ENCODE peak calls at places on chromosomes 2 and 18, in five cellular contexts. One of them, this sample, is unnamed.

GRCh38 chr2:165563468-165564225 is 94.1 kb downstream of the CSRNP3 start:
- DNase-seq in fibroblast of lung: no peak
- DNase-seq in hepatocyte: no peak
- DNase-seq in MM.1S: peak
- DNase-seq in SK-N-SH: no peak
- DNase-seq in this sample: no peak

GRCh38 chr2:222655406-222655747 is 515 bp downstream of the FARSB start:
- DNase-seq in fibroblast of lung: peak
- DNase-seq in SK-N-SH: no peak
- DNase-seq in hepatocyte: peak
- DNase-seq in MM.1S: no peak
- DNase-seq in this sample: peak

GRCh38 chr18:58887613-58887963 is 22.9 kb downstream of the ZNF532 start:
- DNase-seq in MM.1S: peak
- DNase-seq in fibroblast of lung: peak
- DNase-seq in hepatocyte: no peak
- DNase-seq in SK-N-SH: no peak
- DNase-seq in this sample: peak

GRCh38 chr2:106695919-106696318 is 190.0 kb downstream of the ST6GAL2 start:
- DNase-seq in hepatocyte: no peak
- DNase-seq in MM.1S: no peak
- DNase-seq in fibroblast of lung: no peak
- DNase-seq in SK-N-SH: no peak
- DNase-seq in this sample: no peak

GRCh38 chr2:71618327-71619113 is 165.2 kb downstream of the DYSF start:
- DNase-seq in hepatocyte: no peak
- DNase-seq in fibroblast of lung: no peak
- DNase-seq in MM.1S: no peak
- DNase-seq in SK-N-SH: peak
- DNase-seq in this sample: no peak

GRCh38 chr2:74741651-74742050 is 87.6 kb downstream of the SEMA4F start:
- DNase-seq in SK-N-SH: no peak
- DNase-seq in hepatocyte: no peak
- DNase-seq in MM.1S: no peak
- DNase-seq in fibroblast of lung: no peak
- DNase-seq in this sample: no peak

GRCh38 chr2:155099784-155100183 is 401.3 kb downstream of the KCNJ3 start:
- DNase-seq in hepatocyte: peak
- DNase-seq in MM.1S: no peak
- DNase-seq in SK-N-SH: no peak
- DNase-seq in fibroblast of lung: peak
- DNase-seq in this sample: no peak

GRCh38 chr18:58615150-58616132 is 13.4 kb downstream of the ALPK2 start:
- DNase-seq in SK-N-SH: no peak
- DNase-seq in fibroblast of lung: no peak
- DNase-seq in MM.1S: no peak
- DNase-seq in hepatocyte: no peak
- DNase-seq in this sample: no peak

GRCh38 chr2:172195836-172196376 is 93.2 kb upstream of the DLX2 start:
- DNase-seq in SK-N-SH: no peak
- DNase-seq in hepatocyte: no peak
- DNase-seq in MM.1S: no peak
- DNase-seq in fibroblast of lung: no peak
- DNase-seq in this sample: no peak

GRCh38 chr18:78448106-78448505 is 531.5 kb upstream of the SALL3 start:
- DNase-seq in hepatocyte: no peak
- DNase-seq in fibroblast of lung: no peak
- DNase-seq in MM.1S: no peak
- DNase-seq in SK-N-SH: no peak
- DNase-seq in this sample: no peak

GRCh38 chr2:223068036-223068435 is 16.0 kb downstream of the KCNE4 start:
- DNase-seq in SK-N-SH: no peak
- DNase-seq in hepatocyte: no peak
- DNase-seq in MM.1S: no peak
- DNase-seq in fibroblast of lung: no peak
- DNase-seq in this sample: peak

GRCh38 chr2:239893236-239893515 is 132.0 kb downstream of the NDUFA10 start:
- DNase-seq in MM.1S: no peak
- DNase-seq in SK-N-SH: no peak
- DNase-seq in fibroblast of lung: no peak
- DNase-seq in hepatocyte: no peak
- DNase-seq in this sample: no peak

GRCh38 chr2:158781562-158781961 is 13.6 kb upstream of the DAPL1 start:
- DNase-seq in fibroblast of lung: peak
- DNase-seq in MM.1S: no peak
- DNase-seq in hepatocyte: peak
- DNase-seq in SK-N-SH: no peak
- DNase-seq in this sample: peak

GRCh38 chr2:9169310-9170107 is 37.1 kb upstream of the ASAP2 start:
- DNase-seq in fibroblast of lung: no peak
- DNase-seq in MM.1S: no peak
- DNase-seq in hepatocyte: no peak
- DNase-seq in SK-N-SH: no peak
- DNase-seq in this sample: no peak

GRCh38 chr2:222864296-222864695 is 3.5 kb downstream of the ACSL3 start:
- DNase-seq in SK-N-SH: no peak
- DNase-seq in MM.1S: no peak
- DNase-seq in hepatocyte: peak
- DNase-seq in fibroblast of lung: peak
- DNase-seq in this sample: peak

GRCh38 chr2:237723613-237724012 is 75.0 kb upstream of the RBM44 start:
- DNase-seq in fibroblast of lung: peak
- DNase-seq in hepatocyte: peak
- DNase-seq in MM.1S: peak
- DNase-seq in SK-N-SH: peak
- DNase-seq in this sample: no peak

GRCh38 chr2:191927991-191928390 is 81.1 kb upstream of the CAVIN2 start:
- DNase-seq in MM.1S: no peak
- DNase-seq in hepatocyte: no peak
- DNase-seq in SK-N-SH: no peak
- DNase-seq in fibroblast of lung: peak
- DNase-seq in this sample: no peak

GRCh38 chr18:68781224-68781623 is 16.7 kb upstream of the CCDC102B start:
- DNase-seq in hepatocyte: no peak
- DNase-seq in fibroblast of lung: no peak
- DNase-seq in SK-N-SH: no peak
- DNase-seq in MM.1S: no peak
- DNase-seq in this sample: peak

GRCh38 chr2:219104107-219105050 is 43.7 kb upstream of the IHH start:
- DNase-seq in SK-N-SH: peak
- DNase-seq in MM.1S: peak
- DNase-seq in fibroblast of lung: peak
- DNase-seq in hepatocyte: no peak
- DNase-seq in this sample: peak

GRCh38 chr2:7430421-7430868 is 513.2 kb downstream of the RNF144A start:
- DNase-seq in hepatocyte: no peak
- DNase-seq in SK-N-SH: no peak
- DNase-seq in MM.1S: no peak
- DNase-seq in fibroblast of lung: no peak
- DNase-seq in this sample: no peak

GRCh38 chr2:6368271-6368670 is 497.4 kb downstream of the CMPK2 start:
- DNase-seq in fibroblast of lung: peak
- DNase-seq in hepatocyte: peak
- DNase-seq in SK-N-SH: no peak
- DNase-seq in MM.1S: no peak
- DNase-seq in this sample: no peak

GRCh38 chr18:55509631-55510372 is 78.2 kb downstream of the TCF4 start:
- DNase-seq in SK-N-SH: no peak
- DNase-seq in MM.1S: peak
- DNase-seq in fibroblast of lung: peak
- DNase-seq in hepatocyte: no peak
- DNase-seq in this sample: peak
- H3K4me3 ChIP-seq in SK-N-SH: peak
- H3K4me3 ChIP-seq in MM.1S: no peak
- H3K4me3 ChIP-seq in fibroblast of lung: peak
- H3K4me3 ChIP-seq in hepatocyte: no peak
- H3K4me3 ChIP-seq in this sample: peak

DNA sequence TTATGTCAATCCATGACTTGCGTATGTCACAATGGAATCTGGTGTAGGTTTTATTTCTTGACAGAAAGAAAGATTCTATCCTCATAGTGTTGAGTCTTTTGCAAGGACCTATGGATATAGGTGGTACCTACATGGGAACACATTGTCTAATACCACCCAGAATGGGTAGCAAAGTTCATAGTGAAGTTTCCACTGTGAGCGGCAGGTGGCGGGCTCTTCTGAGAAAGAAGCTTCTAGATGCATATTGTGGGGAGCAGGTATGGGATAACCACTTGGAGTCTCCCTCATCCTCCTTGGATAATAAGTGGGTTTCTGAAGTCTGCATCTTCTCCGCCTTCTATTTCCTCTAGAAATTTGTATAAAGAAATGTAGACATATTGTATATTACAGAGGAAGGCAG is 44.9 kb downstream of the LINC00305 start:
- DNase-seq in MM.1S: no peak
- DNase-seq in hepatocyte: peak
- DNase-seq in SK-N-SH: no peak
- DNase-seq in fibroblast of lung: no peak
- DNase-seq in this sample: no peak
- TF ChIP-seq CTCF in MM.1S: no peak
- TF ChIP-seq CTCF in hepatocyte: peak
- TF ChIP-seq CTCF in SK-N-SH: peak
- TF ChIP-seq CTCF in fibroblast of lung: no peak
- TF ChIP-seq CTCF in this sample: no peak

DNA sequence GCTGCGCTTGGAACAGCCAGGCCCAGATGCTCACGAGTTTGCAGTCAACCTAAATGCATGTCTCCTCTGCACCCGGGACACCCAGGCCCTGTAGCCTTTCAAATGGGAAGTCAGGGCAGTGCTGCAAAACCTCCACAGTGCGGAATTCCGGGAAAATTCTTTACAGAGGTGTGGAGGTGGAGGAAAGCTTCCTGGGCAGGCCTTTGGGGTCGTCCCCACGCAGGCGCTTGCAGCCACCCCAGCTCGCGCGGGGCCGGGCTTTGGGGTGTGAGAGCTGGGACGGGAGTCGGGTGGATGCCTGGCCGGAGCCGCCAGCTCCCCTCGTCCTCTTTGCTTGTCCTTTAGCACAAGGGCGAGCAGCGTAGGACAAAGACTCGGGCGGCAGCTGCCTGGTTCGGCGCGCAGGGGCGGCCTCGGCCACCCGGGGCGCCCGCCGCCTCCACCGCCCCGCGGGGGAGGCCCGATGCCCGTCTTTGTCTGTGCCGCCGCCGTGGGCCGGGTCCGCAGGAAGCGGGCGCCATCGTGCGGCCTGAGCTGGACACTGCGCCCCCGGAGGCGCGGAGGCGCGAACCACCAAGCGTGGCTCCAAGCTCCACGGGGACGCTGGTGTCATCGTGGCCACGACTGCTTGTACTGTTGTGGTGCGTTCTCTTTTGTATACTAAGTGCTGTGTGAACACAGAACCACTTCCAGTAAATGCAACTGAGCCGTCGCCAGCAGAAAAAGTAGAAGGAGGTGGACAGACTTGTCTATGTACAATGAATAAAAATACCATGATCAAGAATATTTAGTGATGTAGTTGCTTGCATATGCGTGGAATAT is 28.2 kb upstream of the BCL11A start:
- DNase-seq in fibroblast of lung: peak
- DNase-seq in SK-N-SH: peak
- DNase-seq in MM.1S: peak
- DNase-seq in hepatocyte: peak
- DNase-seq in this sample: peak
- H3K4me3 ChIP-seq in fibroblast of lung: no peak
- H3K4me3 ChIP-seq in SK-N-SH: peak
- H3K4me3 ChIP-seq in MM.1S: peak
- H3K4me3 ChIP-seq in hepatocyte: peak
- H3K4me3 ChIP-seq in this sample: peak

GRCh38 chr2:120993661-120994060 is 258.0 kb downstream of the GLI2 start:
- DNase-seq in fibroblast of lung: no peak
- DNase-seq in hepatocyte: no peak
- DNase-seq in SK-N-SH: no peak
- DNase-seq in MM.1S: no peak
- DNase-seq in this sample: no peak

GRCh38 chr2:120990451-120990871 is 254.8 kb downstream of the GLI2 start:
- DNase-seq in fibroblast of lung: no peak
- DNase-seq in hepatocyte: no peak
- DNase-seq in MM.1S: no peak
- DNase-seq in SK-N-SH: no peak
- DNase-seq in this sample: no peak

GRCh38 chr2:120991401-120991800 is 255.7 kb downstream of the GLI2 start:
- DNase-seq in MM.1S: no peak
- DNase-seq in hepatocyte: no peak
- DNase-seq in SK-N-SH: no peak
- DNase-seq in fibroblast of lung: peak
- DNase-seq in this sample: no peak

GRCh38 chr2:120994301-120994700 is 258.6 kb downstream of the GLI2 start:
- DNase-seq in MM.1S: no peak
- DNase-seq in fibroblast of lung: no peak
- DNase-seq in hepatocyte: no peak
- DNase-seq in SK-N-SH: no peak
- DNase-seq in this sample: no peak

GRCh38 chr2:120992791-120993555 is 257.3 kb downstream of the GLI2 start:
- DNase-seq in MM.1S: no peak
- DNase-seq in SK-N-SH: no peak
- DNase-seq in fibroblast of lung: no peak
- DNase-seq in hepatocyte: no peak
- DNase-seq in this sample: no peak
- TF ChIP-seq CTCF in MM.1S: no peak
- TF ChIP-seq CTCF in SK-N-SH: no peak
- TF ChIP-seq CTCF in fibroblast of lung: no peak
- TF ChIP-seq CTCF in hepatocyte: no peak
- TF ChIP-seq CTCF in this sample: no peak

GRCh38 chr2:207141381-207141780 is 24.4 kb downstream of the KLF7 start:
- DNase-seq in MM.1S: no peak
- DNase-seq in fibroblast of lung: no peak
- DNase-seq in SK-N-SH: no peak
- DNase-seq in hepatocyte: no peak
- DNase-seq in this sample: no peak

GRCh38 chr2:207143474-207144190 is 22.1 kb downstream of the KLF7 start:
- DNase-seq in SK-N-SH: no peak
- DNase-seq in fibroblast of lung: peak
- DNase-seq in hepatocyte: peak
- DNase-seq in MM.1S: peak
- DNase-seq in this sample: peak

GRCh38 chr2:207142461-207142860 is 23.3 kb downstream of the KLF7 start:
- DNase-seq in fibroblast of lung: no peak
- DNase-seq in MM.1S: peak
- DNase-seq in hepatocyte: no peak
- DNase-seq in SK-N-SH: no peak
- DNase-seq in this sample: peak

GRCh38 chr2:207144191-207144795 is 21.5 kb downstream of the KLF7 start:
- DNase-seq in fibroblast of lung: no peak
- DNase-seq in SK-N-SH: no peak
- DNase-seq in MM.1S: peak
- DNase-seq in hepatocyte: no peak
- DNase-seq in this sample: no peak

DNA sequence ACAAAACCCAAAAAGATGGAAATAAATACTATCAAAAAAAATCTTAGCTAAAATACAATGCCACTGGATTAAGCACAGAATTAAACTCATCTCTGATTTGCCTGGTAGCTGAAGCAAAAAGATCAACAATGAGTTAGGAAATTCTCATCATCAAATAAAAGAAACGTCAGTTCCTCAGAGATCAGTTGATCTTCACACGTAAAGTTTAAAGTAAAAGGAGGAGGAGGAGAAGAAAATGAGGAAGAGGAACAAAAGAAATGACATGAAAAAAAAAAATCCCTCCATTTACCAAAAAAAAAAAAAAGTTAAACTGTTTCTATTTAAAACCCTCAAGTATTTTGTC is 22.6 kb downstream of the KLF7 start:
- DNase-seq in hepatocyte: no peak
- DNase-seq in fibroblast of lung: no peak
- DNase-seq in MM.1S: no peak
- DNase-seq in SK-N-SH: no peak
- DNase-seq in this sample: no peak
- H3K4me3 ChIP-seq in hepatocyte: no peak
- H3K4me3 ChIP-seq in fibroblast of lung: peak
- H3K4me3 ChIP-seq in MM.1S: peak
- H3K4me3 ChIP-seq in SK-N-SH: no peak
- H3K4me3 ChIP-seq in this sample: no peak

GRCh38 chr2:188976545-188977268 is 2.5 kb downstream of the COL3A1 start:
- DNase-seq in SK-N-SH: no peak
- DNase-seq in MM.1S: no peak
- DNase-seq in hepatocyte: peak
- DNase-seq in fibroblast of lung: peak
- DNase-seq in this sample: peak
- TF ChIP-seq CTCF in SK-N-SH: peak
- TF ChIP-seq CTCF in MM.1S: no peak
- TF ChIP-seq CTCF in hepatocyte: peak
- TF ChIP-seq CTCF in fibroblast of lung: peak
- TF ChIP-seq CTCF in this sample: peak